ENCODE peak calls at places on chromosomes 6 and 20, in four cellular contexts. L is cardiac muscle cell, F is fibroblast of pulmonary artery, O is NCI-H1417. W is an unnamed sample.

GRCh38 chr20:7159903-7160302 is 392.4 kb downstream of the BMP2 start:
- DNase-seq in L (no peak), F (peak), O (no peak), W (no peak)

GRCh38 chr6:4884646-4885427 is 108.6 kb downstream of the CDYL start:
- DNase-seq in L (no peak), O (no peak), F (no peak), W (no peak)

GRCh38 chr6:32973144-32973854 is 4.9 kb downstream of the BRD2 start:
- DNase-seq in O (peak), L (peak), F (peak), W (peak)

GRCh38 chr20:47235853-47236638 is 120.5 kb downstream of the ZMYND8 start:
- DNase-seq in O (no peak), F (no peak), L (no peak), W (no peak)

GRCh38 chr6:170186006-170186908 is 104.6 kb downstream of the DLL1 start:
- DNase-seq in F (no peak), O (no peak), L (no peak), W (peak)

GRCh38 chr6:65979120-65979519 is 272.1 kb upstream of the EYS start:
- DNase-seq in L (no peak), F (peak), O (no peak), W (no peak)

GRCh38 chr6:63964347-63964746 is 328.7 kb downstream of the PHF3 start:
- DNase-seq in O (no peak), F (no peak), L (no peak), W (no peak)

GRCh38 chr6:103797738-103798137 is 1062.0 kb downstream of the HACE1 start:
- DNase-seq in L (no peak), O (no peak), F (peak), W (no peak)

GRCh38 chr6:140178550-140179334 is 804.3 kb upstream of the CITED2 start:
- DNase-seq in O (no peak), L (no peak), F (peak), W (no peak)

GRCh38 chr6:52505726-52506501 is 70.9 kb downstream of the TRAM2 start:
- DNase-seq in L (no peak), F (no peak), O (no peak), W (no peak)

GRCh38 chr6:143583542-143584330 is 72.2 kb upstream of the FUCA2 start:
- DNase-seq in L (no peak), O (no peak), F (peak), W (no peak)

GRCh38 chr6:116246089-116246488 is 7.8 kb downstream of the TSPYL4 start:
- DNase-seq in F (peak), O (no peak), L (no peak), W (no peak)

GRCh38 chr6:15358579-15359327 is 112.9 kb downstream of the JARID2 start:
- DNase-seq in L (peak), F (peak), O (peak), W (no peak)

GRCh38 chr6:105324386-105325000 is 78.4 kb downstream of the PREP start:
- DNase-seq in L (no peak), O (no peak), F (peak), W (no peak)

GRCh38 chr20:36818185-36818584 is 44.6 kb upstream of the DSN1 start:
- DNase-seq in L (no peak), O (no peak), F (no peak), W (no peak)

GRCh38 chr20:50682947-50683530 is 8.3 kb downstream of the RIPOR3 start:
- DNase-seq in L (no peak), F (no peak), O (no peak), W (no peak)

GRCh38 chr6:11772109-11772830 is 6.3 kb downstream of the ADTRP start:
- DNase-seq in F (peak), L (no peak), O (no peak), W (no peak)

GRCh38 chr6:365835-366234 is 25.7 kb upstream of the IRF4 start:
- DNase-seq in L (no peak), F (no peak), O (no peak), W (no peak)

GRCh38 chr6:21101694-21102093 is 491.9 kb upstream of the SOX4 start:
- DNase-seq in F (no peak), O (peak), L (no peak), W (no peak)

GRCh38 chr6:7697820-7698623 is 27.9 kb upstream of the BMP6 start:
- DNase-seq in L (no peak), O (no peak), F (peak), W (peak)

GRCh38 chr6:89139509-89140346 is 6.1 kb upstream of the PM20D2 start:
- DNase-seq in L (no peak), O (no peak), F (no peak), W (no peak)

GRCh38 chr6:105005446-105005845 is 48.5 kb downstream of the LIN28B start:
- DNase-seq in F (no peak), L (no peak), O (no peak), W (no peak)

GRCh38 chr6:159110013-159110412 is 59.2 kb upstream of the FNDC1 start:
- DNase-seq in F (peak), O (peak), L (peak), W (no peak)

GRCh38 chr20:26163890-26164289 is 467.2 kb upstream of the ZNF337 start:
- DNase-seq in F (peak), O (no peak), L (no peak), W (no peak)

GRCh38 chr6:100730581-100730980 is 150.5 kb downstream of the ASCC3 start:
- DNase-seq in F (no peak), O (peak), L (no peak), W (no peak)

GRCh38 chr6:56259163-56259562 is 11.8 kb upstream of the COL21A1 start:
- DNase-seq in F (peak), L (no peak), O (no peak), W (no peak)

GRCh38 chr6:147195987-147196386 is 8.2 kb upstream of the STXBP5 start:
- DNase-seq in L (no peak), F (no peak), O (no peak), W (no peak)

GRCh38 chr20:48339986-48340884 is 487.6 kb downstream of the PREX1 start:
- DNase-seq in O (no peak), L (no peak), F (no peak), W (no peak)

GRCh38 chr6:16438677-16439615 is 200.6 kb downstream of the GMPR start:
- DNase-seq in O (no peak), L (peak), F (peak), W (no peak)

GRCh38 chr6:144993870-144994269 is 708.7 kb downstream of the UTRN start:
- DNase-seq in F (peak), O (no peak), L (peak), W (no peak)

GRCh38 chr6:30207619-30208295 is 5.4 kb downstream of the TRIM26 start:
- DNase-seq in L (no peak), O (no peak), F (peak), W (no peak)

GRCh38 chr6:100267721-100268123 is 197.0 kb downstream of the SIM1 start:
- DNase-seq in O (no peak), L (no peak), F (peak), W (no peak)

GRCh38 chr20:45581702-45582101 is 2.6 kb upstream of the WFDC8 start:
- DNase-seq in F (no peak), L (no peak), O (no peak), W (no peak)

GRCh38 chr6:20997143-20997792 is 463.0 kb downstream of the CDKAL1 start:
- DNase-seq in F (no peak), L (no peak), O (no peak), W (no peak)

GRCh38 chr20:25285091-25285647 is 37.3 kb downstream of the PYGB start:
- DNase-seq in F (no peak), L (no peak), O (no peak), W (no peak)

GRCh38 chr20:46638367-46639274 is 12.6 kb downstream of the SLC13A3 start:
- DNase-seq in O (no peak), F (no peak), L (no peak), W (peak)

GRCh38 chr20:46111028-46111835 is 6.9 kb upstream of the CD40 start:
- DNase-seq in L (no peak), O (no peak), F (no peak), W (no peak)

GRCh38 chr6:28727559-28728211 is 196.1 kb downstream of the TRIM27 start:
- DNase-seq in O (no peak), L (no peak), F (no peak), W (peak)

W was measured in esophagus muscularis mucosa.